ENCODE peak calls at places on chromosomes 4 and X, in four cellular contexts. G, L, N and U are unnamed samples.

GRCh38 chr4:71713611-71714203 is 70.2 kb downstream of the GC start:
- DNase-seq in L (no peak), G (no peak), N (peak), U (peak)

GRCh38 chrX:115584715-115585114 is 23.7 kb downstream of the PLS3 start:
- DNase-seq in G (no peak), L (no peak), N (no peak), U (peak)

GRCh38 chr4:6426571-6427438 is 45.6 kb downstream of the PPP2R2C start:
- DNase-seq in G (no peak), N (no peak), L (no peak), U (no peak)

GRCh38 chr4:144310535-144310934 is 170.0 kb upstream of the GYPA start:
- DNase-seq in N (no peak), G (no peak), L (no peak), U (no peak)

GRCh38 chrX:129634541-129634940 is 20.2 kb downstream of the APLN start:
- DNase-seq in N (no peak), L (no peak), G (no peak), U (peak)

GRCh38 chr4:57443308-57444243 is 333.4 kb upstream of the IGFBP7 start:
- DNase-seq in L (no peak), N (no peak), G (no peak), U (no peak)

GRCh38 chrX:12401252-12401651 is 263.0 kb downstream of the FRMPD4 start:
- DNase-seq in N (no peak), G (no peak), L (no peak), U (no peak)

GRCh38 chr4:105526656-105527055 is 25.8 kb upstream of the ARHGEF38 start:
- DNase-seq in N (no peak), G (no peak), L (no peak), U (no peak)

GRCh38 chr4:87196927-87197326 is 23.5 kb downstream of the KLHL8 start:
- DNase-seq in N (no peak), L (no peak), G (no peak), U (no peak)

GRCh38 chr4:173367285-173367684 is 3.5 kb upstream of the SAP30 start:
- DNase-seq in L (no peak), G (no peak), N (no peak), U (peak)

GRCh38 chr4:184645904-184646610 is 3.2 kb downstream of the CASP3 start:
- DNase-seq in G (no peak), N (no peak), L (no peak), U (peak)

GRCh38 chr4:182062458-182062857 is 180.7 kb upstream of the TENM3 start:
- DNase-seq in N (no peak), G (no peak), L (no peak), U (no peak)

GRCh38 chr4:6169239-6169638 is 31.1 kb downstream of the JAKMIP1 start:
- DNase-seq in L (no peak), G (no peak), N (no peak), U (no peak)

GRCh38 chrX:129945131-129945530 is 37.3 kb upstream of the BCORL1 start:
- DNase-seq in G (no peak), N (no peak), L (peak), U (no peak)

GRCh38 chrX:120015145-120016067 is 62.1 kb downstream of the RHOXF2B start:
- DNase-seq in G (no peak), L (peak), N (no peak), U (no peak)

GRCh38 chrX:16212436-16212835 is 45.2 kb downstream of the MAGEB17 start:
- DNase-seq in N (no peak), G (no peak), L (peak), U (peak)

GRCh38 chrX:1443496-1444075 is 9.1 kb downstream of the ASMTL start:
- DNase-seq in G (no peak), N (no peak), L (peak), U (no peak)

GRCh38 chr4:137421796-137422195 is 110.5 kb downstream of the PCDH18 start:
- DNase-seq in L (no peak), G (no peak), N (no peak), U (no peak)

GRCh38 chrX:30713061-30713525 is 59.9 kb downstream of the GK start:
- DNase-seq in L (peak), G (peak), N (peak), U (peak)

GRCh38 chr4:185139736-185140135 is 3.3 kb upstream of the SLC25A4 start:
- DNase-seq in G (no peak), L (no peak), N (no peak), U (no peak)

GRCh38 chr4:88828846-88829245 is 131.2 kb upstream of the NAP1L5 start:
- DNase-seq in L (no peak), G (no peak), N (no peak), U (no peak)

GRCh38 chrX:3403748-3404147 is 57.3 kb upstream of the MXRA5 start:
- DNase-seq in L (no peak), N (no peak), G (no peak), U (no peak)

GRCh38 chr4:3461515-3462291 is 1.4 kb upstream of the DOK7 start:
- DNase-seq in L (no peak), N (peak), G (no peak), U (no peak)